ENCODE peak calls at places on chromosomes 4 and X, in ten cellular contexts. T is gastrocnemius medialis, K is IMR-90, G is right lobe of liver, B is heart left ventricle, M is HepG2, F is HCT116, J is A549, H is body of pancreas, A is upper lobe of left lung. E is an unnamed sample.
A peak's percentile ranks its signal among the peaks of the same experiment; 100 is the strongest.

GRCh38 chr4:26173619-26174018 is 147.2 kb upstream of the RBPJ start:
- ATAC-seq in F (no peak), J (no peak), M (peak; percentile 54), B (peak; percentile 41), A (no peak), G (no peak), T (no peak), H (peak; percentile 73), K (peak; percentile 79), E (no peak)

GRCh38 chr4:107058828-107059227 is 22.7 kb upstream of the DKK2 start:
- ATAC-seq in M (no peak), A (no peak), F (no peak), K (no peak), J (no peak), H (no peak), T (no peak), G (no peak), B (no peak), E (no peak)

GRCh38 chrX:119228506-119229290 is 7.4 kb upstream of the PGRMC1 start:
- ATAC-seq in M (no peak), J (peak; percentile 66), G (no peak), A (no peak), B (no peak), K (peak; percentile 59), H (no peak), F (no peak), T (no peak), E (no peak)

GRCh38 chrX:119189115-119189514 is 47.0 kb upstream of the PGRMC1 start:
- ATAC-seq in B (no peak), M (peak; percentile 56), A (no peak), G (no peak), T (no peak), F (peak; percentile 54), H (no peak), J (peak; percentile 74), K (no peak), E (no peak)

GRCh38 chrX:107775000-107775733 is 420 bp downstream of the TSC22D3 start:
- ATAC-seq in J (peak; percentile 42), F (peak; percentile 25), B (peak; percentile 10), G (peak; percentile 6), M (peak; percentile 27), H (peak; percentile 6), K (no peak), A (peak; percentile 1), T (peak; percentile 2), E (no peak)

GRCh38 chr4:81639248-81639647 is 167.5 kb upstream of the RASGEF1B start:
- ATAC-seq in M (no peak), H (no peak), G (no peak), B (no peak), A (no peak), T (no peak), K (no peak), J (no peak), F (no peak), E (no peak)

GRCh38 chr4:76526585-76526990 is 91.6 kb downstream of the SHROOM3 start:
- ATAC-seq in G (peak; percentile 91), K (no peak), J (no peak), H (peak; percentile 97), A (peak; percentile 93), F (no peak), M (peak; percentile 94), T (no peak), B (peak; percentile 96), E (peak; percentile 28)

GRCh38 chr4:56158483-56158882 is 209.7 kb downstream of the CEP135 start:
- ATAC-seq in M (no peak), J (no peak), T (no peak), B (no peak), F (no peak), G (no peak), H (no peak), A (no peak), K (no peak), E (no peak)

GRCh38 chr4:184896868-184897715 is 71.3 kb upstream of the ACSL1 start:
- ATAC-seq in T (no peak), B (peak; percentile 36), M (peak; percentile 62), A (peak; percentile 59), F (no peak), K (no peak), H (no peak), J (no peak), G (peak; percentile 51), E (peak; percentile 21)

GRCh38 chr4:184900184-184900583 is 74.4 kb upstream of the ACSL1 start:
- ATAC-seq in B (no peak), G (peak; percentile 31), F (no peak), M (no peak), T (no peak), A (no peak), J (no peak), H (no peak), K (no peak), E (no peak)

GRCh38 chr4:184897807-184898388 is 72.1 kb upstream of the ACSL1 start:
- ATAC-seq in B (no peak), M (peak; percentile 55), T (no peak), J (no peak), H (no peak), A (no peak), G (peak; percentile 1), F (no peak), K (no peak), E (no peak)

GRCh38 chr4:184898793-184899192 is 73.0 kb upstream of the ACSL1 start:
- ATAC-seq in B (no peak), A (no peak), G (no peak), H (no peak), J (no peak), K (no peak), M (no peak), F (no peak), T (no peak), E (no peak)

GRCh38 chr4:184899261-184900134 is 73.7 kb upstream of the ACSL1 start:
- ATAC-seq in T (peak; percentile 74), K (peak; percentile 51), B (peak; percentile 47), A (peak; percentile 70), M (no peak), H (peak; percentile 89), F (peak; percentile 64), J (no peak), G (peak; percentile 64), E (peak; percentile 31)
- H3K4me1 ChIP-seq in T (peaks cover 11% of the 10 kb centered on the region), K (no peaks in the 10 kb centered on the region), B (no peaks in the 10 kb centered on the region), A (peaks cover 32% of the 10 kb centered on the region), M (peaks cover 40% of the 10 kb centered on the region), H (peaks cover 12% of the 10 kb centered on the region), F (no peaks in the 10 kb centered on the region), J (no peaks in the 10 kb centered on the region), G (peaks cover 82% of the 10 kb centered on the region), E (no peaks in the 10 kb centered on the region)

GRCh38 chr4:110195561-110196205 is 2.7 kb downstream of the ELOVL6 start:
- ATAC-seq in T (no peak), H (peak; percentile 3), K (no peak), M (no peak), F (no peak), B (peak; percentile 1), A (no peak), G (no peak), J (no peak), E (no peak)

GRCh38 chr4:110198472-110199419 is at the start of gene ELOVL6:
- ATAC-seq in F (peak; percentile 54), T (peak; percentile 31), A (peak; percentile 73), J (peak; percentile 73), M (peak; percentile 62), K (peak; percentile 56), G (peak; percentile 52), H (peak; percentile 15), B (peak; percentile 71), E (peak; percentile 40)

GRCh38 chr4:110196206-110196870 is 2.1 kb downstream of the ELOVL6 start:
- ATAC-seq in B (peak; percentile 58), F (peak; percentile 50), H (peak; percentile 61), J (peak; percentile 55), G (peak; percentile 36), K (peak; percentile 53), A (peak; percentile 64), M (peak; percentile 65), T (peak; percentile 53), E (peak; percentile 63)

GRCh38 chr4:110196871-110197420 is 1.5 kb downstream of the ELOVL6 start:
- ATAC-seq in F (peak; percentile 13), H (peak; percentile 57), J (peak; percentile 44), T (peak; percentile 43), M (peak; percentile 15), K (peak; percentile 21), A (peak; percentile 63), G (peak; percentile 7), B (peak; percentile 28), E (peak; percentile 31)

GRCh38 chr4:110197421-110198398 is 705 bp downstream of the ELOVL6 start:
- ATAC-seq in K (peak; percentile 5), B (peak; percentile 20), H (no peak), M (no peak), J (peak; percentile 21), T (no peak), A (no peak), F (peak; percentile 3), G (peak; percentile 4), E (peak; percentile 7)
- TF ChIP-seq POLR2A in K (no peak), B (no peak), H (no peak), M (no peak), J (peak; percentile 20), T (no peak), A (no peak), F (peak; percentile 37), G (no peak), E (no peak)

DNA sequence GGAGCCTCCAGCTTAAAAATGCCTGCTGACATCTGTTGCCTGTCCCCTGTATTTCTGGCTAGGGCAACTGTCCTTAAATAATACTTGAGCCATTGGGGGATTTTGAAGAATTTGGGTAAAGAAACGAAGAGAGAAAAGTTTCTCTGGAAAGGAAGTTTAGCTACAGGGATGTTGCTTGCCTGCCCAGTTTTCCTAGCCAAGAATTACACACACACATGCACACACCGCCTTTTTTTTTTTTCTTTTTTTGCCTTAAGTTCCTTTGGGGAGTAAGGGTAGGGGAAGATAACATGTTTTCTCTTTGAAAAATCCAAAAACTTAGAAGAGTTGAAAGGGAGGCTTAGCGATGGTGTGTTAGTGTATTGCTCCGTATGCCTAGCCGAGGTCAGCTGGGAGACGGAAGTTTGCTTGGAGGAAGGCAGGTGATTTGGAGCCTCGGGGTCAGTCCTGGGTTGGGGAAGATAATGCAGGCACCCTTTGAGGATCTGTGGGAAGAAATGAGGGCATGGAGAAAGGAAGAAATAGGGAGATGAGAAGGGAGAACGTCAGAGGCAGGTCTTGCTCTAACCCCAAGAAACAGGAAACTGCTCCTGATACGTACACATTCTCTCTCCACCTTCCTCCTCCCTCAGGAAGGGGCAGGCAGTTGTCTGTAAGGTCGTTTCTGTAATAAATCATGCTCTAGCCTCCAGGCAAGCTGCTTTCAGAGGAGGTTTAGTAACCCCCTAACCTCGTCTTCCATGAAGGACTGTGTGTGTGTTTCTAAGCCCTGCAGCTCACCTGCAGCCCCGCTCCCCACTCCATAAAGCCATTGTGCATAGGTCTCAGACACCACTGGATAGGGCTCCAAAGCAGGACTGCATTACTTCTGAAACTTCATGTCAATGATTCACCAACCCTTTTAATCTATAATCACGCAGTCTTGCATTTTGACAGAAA is 10.5 kb downstream of the KLF3 start:
- ATAC-seq in M (peak; percentile 41), J (peak; percentile 62), T (no peak), F (no peak), H (peak; percentile 25), B (peak; percentile 7), A (no peak), G (peak; percentile 10), K (no peak), E (no peak)
- H3K4me1 ChIP-seq in M (peaks cover 83% of the 10 kb centered on the region), J (peaks cover 67% of the 10 kb centered on the region), T (peaks cover 76% of the 10 kb centered on the region), F (peaks cover 60% of the 10 kb centered on the region), H (peaks cover 79% of the 10 kb centered on the region), B (peaks cover 32% of the 10 kb centered on the region), A (peaks cover 79% of the 10 kb centered on the region), G (peaks cover 87% of the 10 kb centered on the region), K (peaks cover 43% of the 10 kb centered on the region), E (peaks cover 50% of the 10 kb centered on the region)

DNA sequence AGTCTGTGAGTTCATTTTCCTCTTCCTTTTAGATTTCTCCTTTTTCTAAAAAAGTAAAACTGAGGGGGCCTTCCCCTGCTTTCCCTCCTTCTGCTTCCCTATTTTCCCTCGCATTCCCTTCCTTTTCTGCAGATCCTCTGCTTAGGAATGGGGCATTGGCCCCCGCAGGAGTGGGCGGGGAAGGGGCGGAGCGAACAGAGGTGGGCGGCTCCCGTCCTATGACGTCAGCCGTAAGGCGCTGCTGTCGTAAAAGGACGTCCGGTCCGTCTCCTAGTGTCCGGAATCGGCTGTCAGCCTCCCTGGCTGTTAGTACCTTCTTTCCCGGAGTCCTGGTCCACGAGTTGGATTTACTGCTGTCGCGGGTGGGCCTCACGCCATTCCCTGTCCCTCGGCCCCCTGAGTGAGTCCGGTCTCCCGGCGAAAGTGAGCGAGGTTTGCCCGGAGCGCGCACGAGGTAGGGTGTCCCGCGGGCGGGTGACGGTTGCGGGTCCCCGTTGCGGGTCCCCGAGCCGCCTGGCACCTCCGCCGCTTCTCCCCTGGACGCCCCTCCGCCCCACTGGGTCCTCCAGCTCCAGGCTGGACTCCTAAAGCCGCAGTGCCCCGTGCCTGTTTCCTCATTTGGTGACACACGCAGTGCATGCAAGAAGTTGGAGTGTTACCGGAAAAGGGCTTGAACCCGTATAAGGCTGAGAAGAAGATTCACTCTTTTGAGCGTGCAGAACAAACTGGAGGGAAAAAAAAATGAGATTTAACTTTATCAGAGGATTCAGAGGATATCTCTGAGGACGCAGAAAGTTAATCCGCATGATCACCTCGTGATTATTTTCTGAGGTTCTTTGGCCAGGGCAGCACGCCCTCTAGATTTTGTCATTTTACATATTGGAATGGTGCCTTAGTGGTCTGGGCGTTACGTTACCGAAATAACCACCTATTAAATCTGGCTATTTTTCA is at the start of gene ZNF330:
- ATAC-seq in J (peak; percentile 96), T (peak; percentile 94), B (peak; percentile 97), A (peak; percentile 97), F (peak; percentile 92), G (peak; percentile 99), M (peak; percentile 95), H (peak; percentile 97), K (peak; percentile 99), E (peak; percentile 93)
- TF ChIP-seq POLR2A in J (peak; percentile 64), T (peak; percentile 93), B (peak; percentile 93), A (peak; percentile 88), F (peak; percentile 56), G (peak; percentile 91), M (peak; percentile 70), H (peak; percentile 60), K (peak; percentile 82), E (peak; percentile 82)